ENCODE peak calls at places on chromosomes 6 and 20, in seven cellular contexts. P is HCT116, Y is MM.1S, L is hepatocyte, E is GM23248, O is Karpas-422, W is PC-3. N is an unnamed sample. For H3K9me2, the result is how much of the 10 kb centered on the place peaks cover.

GRCh38 chr6:71510856-71511255 is 222.2 kb downstream of the OGFRL1 start:
- DNase-seq in P (no peak), Y (no peak), L (no peak), E (no peak), O (no peak), W (no peak), N (no peak)

GRCh38 chr6:6583836-6584235 is 4.7 kb upstream of the LY86 start:
- DNase-seq in P (peak), Y (peak), L (no peak), E (no peak), O (peak), W (no peak), N (peak)

GRCh38 chr6:3137057-3137777 is 18.7 kb downstream of the BPHL start:
- DNase-seq in P (no peak), Y (no peak), L (no peak), E (no peak), O (no peak), W (no peak), N (no peak)

GRCh38 chr6:129709451-129709908 is 497 bp downstream of the ARHGAP18 start:
- DNase-seq in P (no peak), Y (no peak), L (peak), E (peak), O (no peak), W (peak), N (peak)

GRCh38 chr6:134822920-134823430 is 126.9 kb downstream of the ALDH8A1 start:
- DNase-seq in P (peak), Y (peak), L (peak), E (peak), O (peak), W (peak), N (peak)

GRCh38 chr6:168666751-168667427 is 225.9 kb downstream of the SMOC2 start:
- DNase-seq in P (no peak), Y (no peak), L (no peak), E (no peak), O (no peak), W (no peak), N (no peak)

GRCh38 chr6:23180504-23181293 is 611.3 kb downstream of the HDGFL1 start:
- DNase-seq in P (no peak), Y (no peak), L (peak), E (peak), O (no peak), W (no peak), N (no peak)

GRCh38 chr20:25220021-25220730 is 24.7 kb downstream of the ENTPD6 start:
- DNase-seq in P (no peak), Y (no peak), L (no peak), E (no peak), O (peak), W (no peak), N (peak)

GRCh38 chr6:1724616-1725015 is 114.9 kb downstream of the FOXC1 start:
- DNase-seq in P (peak), Y (no peak), L (peak), E (no peak), O (no peak), W (peak), N (no peak)

GRCh38 chr6:4805553-4806307 is 29.5 kb downstream of the CDYL start:
- DNase-seq in P (peak), Y (no peak), L (peak), E (peak), O (peak), W (peak), N (peak)

GRCh38 chr20:6685181-6685582 is 82.3 kb upstream of the BMP2 start:
- DNase-seq in P (peak), Y (no peak), L (no peak), E (peak), O (no peak), W (peak), N (no peak)

GRCh38 chr6:17473554-17473953 is 80.2 kb downstream of the CAP2 start:
- DNase-seq in P (no peak), Y (no peak), L (no peak), E (no peak), O (no peak), W (no peak), N (no peak)

GRCh38 chr6:105646391-105646867 is 243.5 kb upstream of the PREP start:
- DNase-seq in P (no peak), Y (peak), L (no peak), E (peak), O (no peak), W (peak), N (no peak)

GRCh38 chr6:77092971-77093370 is 370.3 kb downstream of the HTR1B start:
- DNase-seq in P (no peak), Y (no peak), L (no peak), E (peak), O (no peak), W (no peak), N (no peak)

GRCh38 chr6:160127270-160128124 is 5.9 kb downstream of the SLC22A1 start:
- DNase-seq in P (no peak), Y (no peak), L (no peak), E (no peak), O (no peak), W (no peak), N (no peak)

GRCh38 chr6:158213925-158214674 is 46.0 kb downstream of the GTF2H5 start:
- DNase-seq in P (peak), Y (peak), L (peak), E (peak), O (peak), W (peak), N (peak)

GRCh38 chr6:15350386-15351083 is 104.7 kb downstream of the JARID2 start:
- DNase-seq in P (no peak), Y (no peak), L (no peak), E (peak), O (no peak), W (peak), N (no peak)

GRCh38 chr20:18750735-18751134 is 62.8 kb upstream of the SCP2D1 start:
- DNase-seq in P (no peak), Y (peak), L (no peak), E (no peak), O (no peak), W (no peak), N (no peak)

GRCh38 chr6:144090384-144090783 is 5.0 kb downstream of the SF3B5 start:
- DNase-seq in P (no peak), Y (no peak), L (no peak), E (peak), O (no peak), W (no peak), N (no peak)

GRCh38 chr6:41092421-41093140 is 19.8 kb downstream of the NFYA start:
- DNase-seq in P (no peak), Y (peak), L (no peak), E (peak), O (peak), W (peak), N (peak)

GRCh38 chr6:36358235-36358915 is 21.7 kb upstream of the BNIP5 start:
- DNase-seq in P (no peak), Y (no peak), L (peak), E (no peak), O (peak), W (no peak), N (no peak)

GRCh38 chr20:53074811-53075314 is 102.7 kb downstream of the TSHZ2 start:
- DNase-seq in P (no peak), Y (no peak), L (no peak), E (peak), O (no peak), W (peak), N (no peak)

GRCh38 chr6:37074053-37074827 is 68.8 kb downstream of the FGD2 start:
- DNase-seq in P (no peak), Y (no peak), L (peak), E (peak), O (no peak), W (peak), N (no peak)

GRCh38 chr6:44503471-44503870 is 116.0 kb downstream of the CDC5L start:
- DNase-seq in P (no peak), Y (no peak), L (no peak), E (no peak), O (no peak), W (no peak), N (no peak)
- H3K9me2 ChIP-seq in P (under half), Y (under half), L (under half), E (under half), O (under half), W (under half), N (under half)

DNA sequence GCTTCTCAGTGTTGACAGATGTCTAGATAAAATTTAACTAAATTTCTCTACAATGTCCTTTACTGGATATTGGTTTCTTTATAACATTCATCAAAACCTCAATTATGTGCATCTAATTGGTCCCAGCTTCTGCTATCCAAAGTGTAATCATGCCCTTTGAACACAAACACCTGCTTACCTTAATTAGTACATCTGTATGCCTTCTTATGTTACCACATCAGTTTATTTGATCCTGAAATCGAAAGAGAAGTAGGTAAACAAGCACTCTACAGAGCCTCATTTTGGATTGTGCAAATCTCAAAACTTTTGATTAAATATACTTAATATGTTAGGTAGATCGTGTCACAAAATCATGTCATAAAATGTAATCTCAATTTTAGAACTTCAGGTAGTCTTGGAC is 36.5 kb downstream of the TAB2 start:
- DNase-seq in P (no peak), Y (no peak), L (no peak), E (no peak), O (no peak), W (no peak), N (no peak)
- H3K9me2 ChIP-seq in P (under half), Y (under half), L (under half), E (under half), O (under half), W (under half), N (under half)

DNA sequence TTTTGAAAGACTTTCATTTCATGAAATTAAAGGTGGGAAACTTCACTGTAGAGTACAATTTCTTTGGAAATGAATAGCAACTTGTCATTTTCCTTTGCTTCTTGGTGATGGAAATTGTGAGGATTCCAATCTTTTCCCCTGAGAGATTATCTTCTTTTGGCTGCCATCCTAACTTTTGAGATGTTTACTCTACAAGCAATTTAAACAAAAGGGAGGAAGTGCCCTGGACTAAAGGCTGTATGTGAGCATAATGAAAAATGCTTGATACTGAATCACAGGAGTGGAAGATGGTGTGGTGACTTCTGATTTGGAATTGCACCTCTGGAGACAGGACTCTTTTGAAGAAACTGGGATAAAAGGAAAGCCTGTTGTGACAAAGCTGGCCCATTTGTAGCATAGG is 43.1 kb upstream of the JAG1 start:
- DNase-seq in P (no peak), Y (no peak), L (no peak), E (no peak), O (no peak), W (peak), N (no peak)
- H3K9me2 ChIP-seq in P (under half), Y (under half), L (under half), E (under half), O (under half), W (under half), N (under half)

GRCh38 chr20:37245181-37245580 is 16.4 kb downstream of the GHRH start:
- DNase-seq in P (no peak), Y (no peak), L (no peak), E (no peak), O (no peak), W (no peak), N (no peak)

GRCh38 chr20:37243076-37243936 is 18.3 kb downstream of the GHRH start:
- DNase-seq in P (no peak), Y (no peak), L (no peak), E (no peak), O (no peak), W (no peak), N (no peak)

GRCh38 chr20:37242503-37242902 is 19.1 kb downstream of the GHRH start:
- DNase-seq in P (no peak), Y (no peak), L (no peak), E (no peak), O (no peak), W (no peak), N (no peak)

GRCh38 chr20:37244572-37244957 is 17.0 kb downstream of the GHRH start:
- DNase-seq in P (no peak), Y (no peak), L (no peak), E (no peak), O (no peak), W (no peak), N (no peak)

DNA sequence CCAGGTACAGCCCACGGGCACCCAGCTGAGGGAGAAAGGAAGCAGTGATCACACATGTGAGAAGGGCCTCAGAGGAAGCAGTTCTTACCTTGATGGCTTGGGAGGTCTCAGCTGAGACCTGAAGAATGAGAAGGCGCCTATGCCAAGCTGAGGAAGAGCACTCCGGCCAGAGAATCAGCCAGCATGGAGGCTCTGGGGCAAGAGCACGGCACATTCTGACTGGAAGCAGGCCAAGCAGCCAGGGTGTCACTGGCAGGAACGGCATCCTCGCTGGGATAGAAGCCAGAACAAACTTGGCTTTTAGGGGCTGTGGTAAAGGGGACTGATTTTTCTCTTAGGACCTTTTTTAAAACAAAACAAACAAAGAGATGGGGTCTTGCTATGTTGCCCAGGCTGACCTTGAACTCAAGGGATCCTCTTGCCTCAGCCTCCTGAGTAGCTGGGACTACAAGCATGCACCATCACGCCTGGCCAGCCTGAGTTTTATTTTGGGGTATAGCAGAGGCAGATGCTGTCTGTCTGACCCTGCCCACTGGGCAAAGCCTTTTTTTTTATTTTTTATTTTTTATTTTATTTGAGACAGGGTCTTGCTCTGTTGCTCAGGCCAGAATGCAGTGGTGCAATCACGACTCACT is 17.6 kb downstream of the GHRH start:
- DNase-seq in P (no peak), Y (no peak), L (no peak), E (no peak), O (no peak), W (no peak), N (no peak)
- H3K9me2 ChIP-seq in P (under half), Y (under half), L (under half), E (under half), O (under half), W (under half), N (under half)

GRCh38 chr20:35643045-35643444 is 21.7 kb downstream of the CPNE1 start:
- DNase-seq in P (no peak), Y (no peak), L (no peak), E (no peak), O (no peak), W (no peak), N (no peak)
- H3K9me2 ChIP-seq in P (under half), Y (under half), L (under half), E (under half), O (under half), W (under half), N (under half)

GRCh38 chr6:149905371-149905910 is 7.5 kb upstream of the RAET1E start:
- DNase-seq in P (no peak), Y (no peak), L (no peak), E (no peak), O (no peak), W (no peak), N (no peak)

GRCh38 chr6:149906405-149906804 is 8.5 kb upstream of the RAET1E start:
- DNase-seq in P (no peak), Y (no peak), L (no peak), E (no peak), O (no peak), W (no peak), N (no peak)

GRCh38 chr6:149903938-149904611 is 6.2 kb upstream of the RAET1E start:
- DNase-seq in P (no peak), Y (no peak), L (no peak), E (no peak), O (peak), W (no peak), N (no peak)

GRCh38 chr6:149905911-149906371 is 8.0 kb upstream of the RAET1E start:
- DNase-seq in P (no peak), Y (no peak), L (no peak), E (no peak), O (no peak), W (no peak), N (no peak)

GRCh38 chr6:149904661-149905370 is 6.9 kb upstream of the RAET1E start:
- DNase-seq in P (no peak), Y (no peak), L (no peak), E (no peak), O (no peak), W (no peak), N (no peak)
- H3K9me2 ChIP-seq in P (under half), Y (under half), L (under half), E (under half), O (under half), W (under half), N (under half)

GRCh38 chr20:37651932-37652331 is 41.9 kb upstream of the CTNNBL1 start:
- DNase-seq in P (peak), Y (peak), L (no peak), E (no peak), O (peak), W (peak), N (peak)
- H3K9me2 ChIP-seq in P (under half), Y (under half), L (under half), E (under half), O (under half), W (under half), N (under half)

DNA sequence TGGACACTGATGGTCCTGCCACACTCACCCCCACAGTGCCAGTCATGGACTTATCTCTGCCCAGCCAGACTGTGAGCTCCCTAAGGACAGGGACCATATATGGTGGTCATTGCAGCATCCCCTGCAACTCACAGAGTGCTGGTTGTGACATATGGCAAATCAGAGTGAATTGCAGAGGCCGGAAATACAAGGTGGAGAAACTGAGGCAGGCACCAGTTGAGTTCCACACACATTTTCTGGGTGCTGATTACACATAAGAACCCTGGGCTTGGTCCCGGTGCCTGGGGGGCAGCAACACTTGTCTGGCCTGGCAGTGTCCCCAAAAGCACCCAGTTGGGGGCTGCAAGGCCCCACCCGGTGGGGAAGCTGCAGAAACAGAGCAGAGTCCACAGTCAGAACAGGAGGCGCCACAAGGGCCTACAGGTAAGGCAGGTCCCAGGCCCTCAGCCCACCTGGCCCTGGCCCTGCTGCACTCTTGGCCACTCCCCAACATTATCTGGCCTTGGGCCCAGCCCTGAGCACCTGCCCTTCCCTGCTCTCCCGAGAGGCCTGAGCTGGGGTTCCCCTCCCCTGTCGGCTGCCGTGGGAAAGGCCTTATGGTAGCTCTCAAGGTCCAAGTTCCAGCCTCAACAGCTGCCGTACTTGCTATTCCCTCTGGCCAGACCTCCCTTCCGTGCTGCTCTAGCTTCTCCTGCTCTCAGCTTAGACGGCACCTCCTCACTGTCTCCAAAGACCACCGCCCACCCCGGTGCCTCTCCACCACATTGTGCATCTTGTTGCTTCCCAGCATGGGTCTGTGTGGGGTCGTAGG is 140.8 kb upstream of the PTPN1 start:
- DNase-seq in P (no peak), Y (no peak), L (peak), E (no peak), O (no peak), W (no peak), N (no peak)
- H3K9me2 ChIP-seq in P (under half), Y (under half), L (under half), E (under half), O (under half), W (under half), N (under half)

DNA sequence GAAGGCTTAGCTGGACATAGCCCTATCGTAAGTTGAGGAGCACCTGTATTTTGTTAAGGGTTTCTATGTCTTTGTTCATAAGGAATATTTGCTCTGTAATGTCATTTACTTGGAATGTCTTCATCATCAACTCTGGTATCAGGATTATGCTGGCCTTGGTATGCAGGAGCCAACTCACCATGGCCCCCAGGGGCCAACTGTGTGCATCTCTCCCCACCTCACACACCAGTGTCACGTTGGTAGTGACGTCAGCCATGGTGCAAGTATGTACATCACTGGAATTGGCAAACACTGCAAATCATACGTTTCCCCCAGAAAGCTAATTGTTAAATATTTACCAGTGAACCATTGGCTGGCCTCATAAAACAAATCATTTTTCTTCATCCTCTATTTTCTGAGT is 70.8 kb downstream of the YTHDF1 start:
- DNase-seq in P (no peak), Y (no peak), L (no peak), E (no peak), O (no peak), W (peak), N (no peak)
- H3K9me2 ChIP-seq in P (under half), Y (under half), L (under half), E (under half), O (under half), W (under half), N (under half)

N was measured in OCI-LY7.